ENCODE peak calls at places on chromosomes 4 and X, in six cellular contexts. B, S, T, I, A and M are unnamed samples.
A peak's percentile ranks its signal among the peaks of the same experiment; 100 is the strongest.

GRCh38 chr4:92303621-92304027 is at the start of gene GRID2:
- DNase-seq in B (no peak), S (no peak), T (peak; percentile 2), I (peak; percentile 7), A (no peak), M (no peak)

GRCh38 chr4:628821-629635 is 3.7 kb downstream of the PDE6B start:
- DNase-seq in B (no peak), S (no peak), T (no peak), I (no peak), A (no peak), M (no peak)

GRCh38 chr4:182339246-182339645 is 96.0 kb downstream of the TENM3 start:
- DNase-seq in B (no peak), S (no peak), T (no peak), I (no peak), A (no peak), M (no peak)

GRCh38 chr4:172147702-172148101 is 334.5 kb downstream of the GALNTL6 start:
- DNase-seq in B (peak; percentile 3), S (no peak), T (no peak), I (no peak), A (no peak), M (no peak)

GRCh38 chrX:19303216-19303880 is 40.4 kb upstream of the PDHA1 start:
- DNase-seq in B (peak; percentile 60), S (no peak), T (peak; percentile 45), I (no peak), A (no peak), M (no peak)

GRCh38 chr4:7393491-7394183 is 41.1 kb downstream of the PSAPL1 start:
- DNase-seq in B (no peak), S (no peak), T (no peak), I (no peak), A (no peak), M (no peak)

GRCh38 chrX:110395877-110396276 is 37.2 kb downstream of the RTL9 start:
- DNase-seq in B (no peak), S (no peak), T (no peak), I (no peak), A (no peak), M (no peak)

GRCh38 chr4:71709961-71710360 is 73.9 kb downstream of the GC start:
- DNase-seq in B (peak; percentile 9), S (peak; percentile 5), T (no peak), I (no peak), A (no peak), M (no peak)

GRCh38 chrX:71941771-71942170 is 31.1 kb downstream of the NHSL2 start:
- DNase-seq in B (no peak), S (no peak), T (peak; percentile 77), I (no peak), A (no peak), M (no peak)

GRCh38 chr4:162952232-162952631 is 214.5 kb downstream of the NAF1 start:
- DNase-seq in B (no peak), S (no peak), T (no peak), I (peak; percentile 29), A (no peak), M (no peak)

DNA sequence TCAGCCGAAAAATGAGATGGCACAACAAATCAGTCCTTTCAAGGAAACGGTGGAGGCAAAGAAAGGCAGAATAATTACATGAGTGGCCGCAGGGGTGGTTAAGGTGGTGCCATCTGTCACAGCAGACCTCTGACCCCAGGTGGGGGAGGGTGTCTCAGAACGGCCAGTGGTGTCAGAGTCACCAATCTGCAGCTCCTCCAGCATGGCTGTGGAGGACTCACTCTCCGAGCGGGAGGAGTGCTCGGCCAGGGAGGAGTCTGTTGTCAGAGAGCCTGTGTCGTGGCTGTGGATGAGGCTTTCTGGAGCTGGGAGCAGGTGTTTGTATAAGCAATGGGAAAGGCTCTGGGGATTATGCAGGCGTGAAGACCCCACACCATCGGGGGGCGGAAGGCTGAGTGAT is 130.3 kb upstream of the PDLIM3 start:
- DNase-seq in B (no peak), S (no peak), T (no peak), I (no peak), A (no peak), M (no peak)
- TF ChIP-seq RAD21 in B (no peak), S (no peak), T (no peak), I (no peak), A (no peak), M (no peak)

GRCh38 chr4:69800599-69800998 is 40.2 kb upstream of the SULT1B1 start:
- DNase-seq in B (no peak), S (no peak), T (no peak), I (no peak), A (no peak), M (no peak)
- TF ChIP-seq POLR2A in B (no peak), S (no peak), T (no peak), I (no peak), A (no peak), M (no peak)

GRCh38 chr4:3082915-3083515 is 8.5 kb downstream of the HTT start:
- DNase-seq in B (no peak), S (peak; percentile 53), T (no peak), I (no peak), A (no peak), M (no peak)

GRCh38 chr4:3075652-3075981 is 1.1 kb downstream of the HTT start:
- DNase-seq in B (no peak), S (no peak), T (no peak), I (no peak), A (no peak), M (no peak)

GRCh38 chr4:3083732-3084131 is 9.3 kb downstream of the HTT start:
- DNase-seq in B (no peak), S (no peak), T (no peak), I (no peak), A (no peak), M (no peak)

GRCh38 chr4:3077796-3078195 is 3.3 kb downstream of the HTT start:
- DNase-seq in B (no peak), S (no peak), T (no peak), I (no peak), A (peak; percentile 86), M (no peak)

DNA sequence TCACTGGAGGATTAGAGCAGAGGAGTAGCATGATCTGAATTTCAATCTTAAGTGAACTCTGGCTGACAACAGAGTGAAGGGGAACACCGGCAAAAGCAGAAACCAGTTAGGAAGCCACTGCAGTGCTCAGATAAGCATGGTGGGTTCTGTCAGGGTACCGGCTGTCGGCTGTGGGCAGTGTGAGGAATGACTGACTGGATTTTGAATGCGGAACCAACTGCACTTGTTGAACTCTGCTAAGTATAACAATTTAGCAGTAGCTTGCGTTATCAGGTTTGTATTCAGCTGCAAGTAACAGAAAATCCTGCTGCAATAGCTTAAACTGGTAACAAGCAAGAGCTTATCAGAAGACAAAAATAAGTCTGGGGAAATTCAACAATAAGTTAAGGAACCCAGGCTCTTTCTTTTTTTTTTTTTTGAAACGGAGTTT is 5.2 kb downstream of the HTT start:
- DNase-seq in B (no peak), S (peak; percentile 73), T (no peak), I (no peak), A (peak; percentile 54), M (no peak)
- TF ChIP-seq RAD21 in B (no peak), S (no peak), T (no peak), I (no peak), A (no peak), M (no peak)

GRCh38 chr4:89745708-89746107 is 91.3 kb downstream of the SNCA start:
- DNase-seq in B (no peak), S (no peak), T (no peak), I (no peak), A (no peak), M (no peak)

GRCh38 chr4:89751416-89751815 is 85.5 kb downstream of the SNCA start:
- DNase-seq in B (no peak), S (no peak), T (no peak), I (no peak), A (no peak), M (no peak)

GRCh38 chr4:89741768-89742167 is 95.2 kb downstream of the SNCA start:
- DNase-seq in B (no peak), S (no peak), T (no peak), I (no peak), A (no peak), M (no peak)

GRCh38 chr4:89744915-89745314 is 92.0 kb downstream of the SNCA start:
- DNase-seq in B (no peak), S (no peak), T (no peak), I (no peak), A (no peak), M (no peak)

GRCh38 chr4:89746377-89746776 is 90.6 kb downstream of the SNCA start:
- DNase-seq in B (no peak), S (no peak), T (no peak), I (no peak), A (no peak), M (no peak)
- TF ChIP-seq POLR2A in B (no peak), S (no peak), T (no peak), I (no peak), A (no peak), M (no peak)

GRCh38 chrX:40816906-40817305 is 81.6 kb upstream of the MED14 start:
- DNase-seq in B (no peak), S (no peak), T (no peak), I (no peak), A (no peak), M (no peak)
- TF ChIP-seq RAD21 in B (no peak), S (no peak), T (no peak), I (no peak), A (no peak), M (no peak)

GRCh38 chrX:1389181-1389992 is 2.5 kb downstream of the SLC25A6 start:
- DNase-seq in B (no peak), S (no peak), T (no peak), I (no peak), A (no peak), M (no peak)
- TF ChIP-seq POLR2A in B (no peak), S (no peak), T (no peak), I (no peak), A (peak; percentile 30), M (no peak)

GRCh38 chr4:111454961-111455360 is 690.3 kb upstream of the FAM241A start:
- DNase-seq in B (no peak), S (no peak), T (no peak), I (no peak), A (no peak), M (peak; percentile 45)
- TF ChIP-seq RAD21 in B (no peak), S (no peak), T (no peak), I (no peak), A (no peak), M (no peak)